ENCODE peak calls at places on chromosomes 4 and X, in nine cellular contexts. One of them, this sample, is unnamed.

GRCh38 chr4:186946140-186946539 is 222.5 kb upstream of the FAT1 start:
- DNase-seq in CD4-positive, alpha-beta memory T cell: no peak
- DNase-seq in brain microvascular endothelial cell: no peak
- DNase-seq in MM.1S: no peak
- DNase-seq in Peyer's patch: peak
- DNase-seq in suprapubic skin: no peak
- DNase-seq in neuronal stem cell: no peak
- DNase-seq in mammary epithelial cell: no peak
- DNase-seq in substantia nigra: no peak
- DNase-seq in this sample: no peak

GRCh38 chr4:77308843-77309242 is 151.8 kb downstream of the CCNG2 start:
- DNase-seq in CD4-positive, alpha-beta memory T cell: no peak
- DNase-seq in brain microvascular endothelial cell: peak
- DNase-seq in MM.1S: peak
- DNase-seq in Peyer's patch: no peak
- DNase-seq in suprapubic skin: no peak
- DNase-seq in neuronal stem cell: peak
- DNase-seq in mammary epithelial cell: peak
- DNase-seq in substantia nigra: no peak
- DNase-seq in this sample: no peak

GRCh38 chrX:40953369-40953768 is 131.9 kb upstream of the USP9X start:
- DNase-seq in CD4-positive, alpha-beta memory T cell: no peak
- DNase-seq in brain microvascular endothelial cell: no peak
- DNase-seq in MM.1S: no peak
- DNase-seq in Peyer's patch: no peak
- DNase-seq in suprapubic skin: no peak
- DNase-seq in neuronal stem cell: no peak
- DNase-seq in mammary epithelial cell: no peak
- DNase-seq in substantia nigra: no peak
- DNase-seq in this sample: no peak

GRCh38 chrX:139559383-139560042 is 29.0 kb downstream of the F9 start:
- DNase-seq in CD4-positive, alpha-beta memory T cell: no peak
- DNase-seq in brain microvascular endothelial cell: peak
- DNase-seq in MM.1S: peak
- DNase-seq in Peyer's patch: no peak
- DNase-seq in suprapubic skin: no peak
- DNase-seq in neuronal stem cell: peak
- DNase-seq in mammary epithelial cell: peak
- DNase-seq in substantia nigra: no peak
- DNase-seq in this sample: no peak

GRCh38 chr4:36997727-36998126 is 246.8 kb upstream of the NWD2 start:
- DNase-seq in CD4-positive, alpha-beta memory T cell: no peak
- DNase-seq in brain microvascular endothelial cell: no peak
- DNase-seq in MM.1S: no peak
- DNase-seq in Peyer's patch: no peak
- DNase-seq in suprapubic skin: no peak
- DNase-seq in neuronal stem cell: no peak
- DNase-seq in mammary epithelial cell: no peak
- DNase-seq in substantia nigra: no peak
- DNase-seq in this sample: no peak

GRCh38 chr4:109977854-109978501 is 65.3 kb downstream of the EGF start:
- DNase-seq in CD4-positive, alpha-beta memory T cell: peak
- DNase-seq in brain microvascular endothelial cell: peak
- DNase-seq in MM.1S: peak
- DNase-seq in Peyer's patch: no peak
- DNase-seq in suprapubic skin: no peak
- DNase-seq in neuronal stem cell: no peak
- DNase-seq in mammary epithelial cell: peak
- DNase-seq in substantia nigra: no peak
- DNase-seq in this sample: no peak

GRCh38 chr4:180225977-180226376 is 2017.2 kb upstream of the TENM3 start:
- DNase-seq in CD4-positive, alpha-beta memory T cell: no peak
- DNase-seq in brain microvascular endothelial cell: no peak
- DNase-seq in MM.1S: no peak
- DNase-seq in Peyer's patch: no peak
- DNase-seq in suprapubic skin: no peak
- DNase-seq in neuronal stem cell: no peak
- DNase-seq in mammary epithelial cell: no peak
- DNase-seq in substantia nigra: no peak
- DNase-seq in this sample: no peak

GRCh38 chrX:107565916-107566602 is 62.3 kb upstream of the PRPS1 start:
- DNase-seq in CD4-positive, alpha-beta memory T cell: no peak
- DNase-seq in brain microvascular endothelial cell: peak
- DNase-seq in MM.1S: no peak
- DNase-seq in Peyer's patch: no peak
- DNase-seq in suprapubic skin: no peak
- DNase-seq in neuronal stem cell: peak
- DNase-seq in mammary epithelial cell: peak
- DNase-seq in substantia nigra: no peak
- DNase-seq in this sample: no peak

GRCh38 chr4:121656269-121656641 is 40.5 kb downstream of the ANXA5 start:
- DNase-seq in CD4-positive, alpha-beta memory T cell: no peak
- DNase-seq in brain microvascular endothelial cell: peak
- DNase-seq in MM.1S: peak
- DNase-seq in Peyer's patch: no peak
- DNase-seq in suprapubic skin: no peak
- DNase-seq in neuronal stem cell: peak
- DNase-seq in mammary epithelial cell: peak
- DNase-seq in substantia nigra: no peak
- DNase-seq in this sample: no peak

GRCh38 chr4:80365928-80366327 is 30.4 kb downstream of the CFAP299 start:
- DNase-seq in CD4-positive, alpha-beta memory T cell: peak
- DNase-seq in brain microvascular endothelial cell: peak
- DNase-seq in MM.1S: peak
- DNase-seq in Peyer's patch: peak
- DNase-seq in suprapubic skin: no peak
- DNase-seq in neuronal stem cell: peak
- DNase-seq in mammary epithelial cell: peak
- DNase-seq in substantia nigra: no peak
- DNase-seq in this sample: peak

GRCh38 chr4:6339818-6340445 is 70.3 kb downstream of the WFS1 start:
- DNase-seq in CD4-positive, alpha-beta memory T cell: no peak
- DNase-seq in brain microvascular endothelial cell: no peak
- DNase-seq in MM.1S: no peak
- DNase-seq in Peyer's patch: no peak
- DNase-seq in suprapubic skin: no peak
- DNase-seq in neuronal stem cell: no peak
- DNase-seq in mammary epithelial cell: no peak
- DNase-seq in substantia nigra: no peak
- DNase-seq in this sample: no peak

GRCh38 chr4:101337688-101338087 is 9.6 kb downstream of the PPP3CA start:
- DNase-seq in CD4-positive, alpha-beta memory T cell: no peak
- DNase-seq in brain microvascular endothelial cell: peak
- DNase-seq in MM.1S: no peak
- DNase-seq in Peyer's patch: no peak
- DNase-seq in suprapubic skin: no peak
- DNase-seq in neuronal stem cell: no peak
- DNase-seq in mammary epithelial cell: peak
- DNase-seq in substantia nigra: no peak
- DNase-seq in this sample: no peak

GRCh38 chrX:154436290-154436596 is 711 bp upstream of the GDI1 start:
- DNase-seq in CD4-positive, alpha-beta memory T cell: no peak
- DNase-seq in brain microvascular endothelial cell: no peak
- DNase-seq in MM.1S: no peak
- DNase-seq in Peyer's patch: no peak
- DNase-seq in suprapubic skin: peak
- DNase-seq in neuronal stem cell: no peak
- DNase-seq in mammary epithelial cell: no peak
- DNase-seq in substantia nigra: no peak
- DNase-seq in this sample: no peak

GRCh38 chr4:168475745-168476144 is 4.5 kb downstream of the DDX60L start:
- DNase-seq in CD4-positive, alpha-beta memory T cell: no peak
- DNase-seq in brain microvascular endothelial cell: no peak
- DNase-seq in MM.1S: no peak
- DNase-seq in Peyer's patch: no peak
- DNase-seq in suprapubic skin: no peak
- DNase-seq in neuronal stem cell: no peak
- DNase-seq in mammary epithelial cell: peak
- DNase-seq in substantia nigra: no peak
- DNase-seq in this sample: no peak

GRCh38 chr4:25440478-25441030 is 63.5 kb downstream of the ANAPC4 start:
- DNase-seq in CD4-positive, alpha-beta memory T cell: no peak
- DNase-seq in brain microvascular endothelial cell: no peak
- DNase-seq in MM.1S: no peak
- DNase-seq in Peyer's patch: no peak
- DNase-seq in suprapubic skin: no peak
- DNase-seq in neuronal stem cell: no peak
- DNase-seq in mammary epithelial cell: no peak
- DNase-seq in substantia nigra: no peak
- DNase-seq in this sample: no peak

GRCh38 chr4:180028682-180029081 is 2214.5 kb upstream of the TENM3 start:
- DNase-seq in CD4-positive, alpha-beta memory T cell: no peak
- DNase-seq in brain microvascular endothelial cell: no peak
- DNase-seq in MM.1S: peak
- DNase-seq in Peyer's patch: peak
- DNase-seq in suprapubic skin: no peak
- DNase-seq in neuronal stem cell: peak
- DNase-seq in mammary epithelial cell: peak
- DNase-seq in substantia nigra: no peak
- DNase-seq in this sample: no peak

GRCh38 chr4:3484057-3484973 is 21.2 kb downstream of the DOK7 start:
- DNase-seq in CD4-positive, alpha-beta memory T cell: no peak
- DNase-seq in brain microvascular endothelial cell: no peak
- DNase-seq in MM.1S: no peak
- DNase-seq in Peyer's patch: peak
- DNase-seq in suprapubic skin: no peak
- DNase-seq in neuronal stem cell: no peak
- DNase-seq in mammary epithelial cell: peak
- DNase-seq in substantia nigra: no peak
- DNase-seq in this sample: no peak

GRCh38 chr4:188934320-188934975 is 795.2 kb downstream of the TRIML1 start:
- DNase-seq in CD4-positive, alpha-beta memory T cell: no peak
- DNase-seq in brain microvascular endothelial cell: peak
- DNase-seq in MM.1S: no peak
- DNase-seq in Peyer's patch: no peak
- DNase-seq in suprapubic skin: no peak
- DNase-seq in neuronal stem cell: no peak
- DNase-seq in mammary epithelial cell: peak
- DNase-seq in substantia nigra: no peak
- DNase-seq in this sample: no peak

GRCh38 chr4:128916832-128917231 is 107.3 kb downstream of the JADE1 start:
- DNase-seq in CD4-positive, alpha-beta memory T cell: no peak
- DNase-seq in brain microvascular endothelial cell: no peak
- DNase-seq in MM.1S: no peak
- DNase-seq in Peyer's patch: no peak
- DNase-seq in suprapubic skin: no peak
- DNase-seq in neuronal stem cell: no peak
- DNase-seq in mammary epithelial cell: no peak
- DNase-seq in substantia nigra: no peak
- DNase-seq in this sample: no peak

GRCh38 chr4:680565-680930 is 6.2 kb downstream of the MYL5 start:
- DNase-seq in CD4-positive, alpha-beta memory T cell: peak
- DNase-seq in brain microvascular endothelial cell: no peak
- DNase-seq in MM.1S: no peak
- DNase-seq in Peyer's patch: no peak
- DNase-seq in suprapubic skin: peak
- DNase-seq in neuronal stem cell: no peak
- DNase-seq in mammary epithelial cell: no peak
- DNase-seq in substantia nigra: no peak
- DNase-seq in this sample: peak

GRCh38 chr4:82553020-82553419 is 8.8 kb downstream of the TMEM150C start:
- DNase-seq in CD4-positive, alpha-beta memory T cell: no peak
- DNase-seq in brain microvascular endothelial cell: no peak
- DNase-seq in MM.1S: no peak
- DNase-seq in Peyer's patch: no peak
- DNase-seq in suprapubic skin: no peak
- DNase-seq in neuronal stem cell: no peak
- DNase-seq in mammary epithelial cell: no peak
- DNase-seq in substantia nigra: no peak
- DNase-seq in this sample: no peak

DNA sequence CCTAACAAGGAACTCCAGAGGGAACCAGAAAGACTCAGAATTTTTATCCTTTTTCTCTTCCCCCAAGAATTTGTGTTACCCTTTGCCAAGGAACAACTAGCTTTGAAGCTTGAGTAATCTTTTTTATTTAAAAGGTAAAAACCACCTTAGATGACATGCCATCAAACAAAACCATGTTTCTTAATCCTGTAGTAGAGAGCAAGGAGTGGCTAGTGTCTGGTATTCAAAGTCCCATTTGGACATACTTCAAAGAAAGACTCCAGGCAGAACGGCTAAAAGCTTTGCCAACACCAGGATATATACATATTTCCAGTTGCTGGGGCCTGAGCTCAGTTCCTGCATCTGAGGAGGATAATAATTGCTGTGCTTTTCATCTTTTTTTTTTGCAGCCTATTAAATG is 109.2 kb upstream of the DDIT4L start:
- DNase-seq in CD4-positive, alpha-beta memory T cell: no peak
- DNase-seq in brain microvascular endothelial cell: no peak
- DNase-seq in MM.1S: no peak
- DNase-seq in Peyer's patch: no peak
- DNase-seq in suprapubic skin: no peak
- DNase-seq in neuronal stem cell: no peak
- DNase-seq in mammary epithelial cell: peak
- DNase-seq in substantia nigra: no peak
- DNase-seq in this sample: no peak
- H3K27ac ChIP-seq in CD4-positive, alpha-beta memory T cell: no peak
- H3K27ac ChIP-seq in brain microvascular endothelial cell: peak
- H3K27ac ChIP-seq in MM.1S: no peak
- H3K27ac ChIP-seq in Peyer's patch: no peak
- H3K27ac ChIP-seq in suprapubic skin: peak
- H3K27ac ChIP-seq in neuronal stem cell: no peak
- H3K27ac ChIP-seq in mammary epithelial cell: no peak
- H3K27ac ChIP-seq in substantia nigra: no peak
- H3K27ac ChIP-seq in this sample: no peak

GRCh38 chr4:149793459-149793858 is 22.2 kb downstream of the IQCM start:
- DNase-seq in CD4-positive, alpha-beta memory T cell: no peak
- DNase-seq in brain microvascular endothelial cell: no peak
- DNase-seq in MM.1S: no peak
- DNase-seq in Peyer's patch: no peak
- DNase-seq in suprapubic skin: no peak
- DNase-seq in neuronal stem cell: no peak
- DNase-seq in mammary epithelial cell: peak
- DNase-seq in substantia nigra: no peak
- DNase-seq in this sample: no peak
- H3K27ac ChIP-seq in CD4-positive, alpha-beta memory T cell: no peak
- H3K27ac ChIP-seq in brain microvascular endothelial cell: no peak
- H3K27ac ChIP-seq in MM.1S: no peak
- H3K27ac ChIP-seq in Peyer's patch: no peak
- H3K27ac ChIP-seq in suprapubic skin: no peak
- H3K27ac ChIP-seq in neuronal stem cell: no peak
- H3K27ac ChIP-seq in mammary epithelial cell: no peak
- H3K27ac ChIP-seq in substantia nigra: no peak
- H3K27ac ChIP-seq in this sample: no peak

GRCh38 chrX:71622347-71623104 is 4.2 kb upstream of the CXCR3 start:
- DNase-seq in CD4-positive, alpha-beta memory T cell: peak
- DNase-seq in brain microvascular endothelial cell: peak
- DNase-seq in MM.1S: peak
- DNase-seq in Peyer's patch: peak
- DNase-seq in suprapubic skin: peak
- DNase-seq in neuronal stem cell: peak
- DNase-seq in mammary epithelial cell: peak
- DNase-seq in substantia nigra: peak
- DNase-seq in this sample: peak
- H3K27ac ChIP-seq in CD4-positive, alpha-beta memory T cell: peak
- H3K27ac ChIP-seq in brain microvascular endothelial cell: no peak
- H3K27ac ChIP-seq in MM.1S: peak
- H3K27ac ChIP-seq in Peyer's patch: peak
- H3K27ac ChIP-seq in suprapubic skin: no peak
- H3K27ac ChIP-seq in neuronal stem cell: no peak
- H3K27ac ChIP-seq in mammary epithelial cell: no peak
- H3K27ac ChIP-seq in substantia nigra: no peak
- H3K27ac ChIP-seq in this sample: peak

GRCh38 chr4:152101546-152102183 is 340.9 kb upstream of the GATB start:
- DNase-seq in CD4-positive, alpha-beta memory T cell: no peak
- DNase-seq in brain microvascular endothelial cell: no peak
- DNase-seq in MM.1S: no peak
- DNase-seq in Peyer's patch: no peak
- DNase-seq in suprapubic skin: no peak
- DNase-seq in neuronal stem cell: no peak
- DNase-seq in mammary epithelial cell: no peak
- DNase-seq in substantia nigra: no peak
- DNase-seq in this sample: no peak
- H3K27ac ChIP-seq in CD4-positive, alpha-beta memory T cell: peak
- H3K27ac ChIP-seq in brain microvascular endothelial cell: no peak
- H3K27ac ChIP-seq in MM.1S: no peak
- H3K27ac ChIP-seq in Peyer's patch: peak
- H3K27ac ChIP-seq in suprapubic skin: no peak
- H3K27ac ChIP-seq in neuronal stem cell: no peak
- H3K27ac ChIP-seq in mammary epithelial cell: peak
- H3K27ac ChIP-seq in substantia nigra: no peak
- H3K27ac ChIP-seq in this sample: peak